ENCODE peak calls at places on chromosomes 16 and 17, in five cellular contexts. C is prostate gland, Q is HCT116, E is WTC11, U is IMR-90. H is an unnamed sample.

GRCh38 chr17:37060966-37061365 is 112.2 kb downstream of the AATF start:
- DNase-seq in C (no peak), Q (no peak), E (no peak), U (no peak), H (no peak)

GRCh38 chr17:12047977-12048376 is 27.3 kb downstream of the MAP2K4 start:
- DNase-seq in C (no peak), Q (no peak), E (no peak), U (no peak), H (no peak)

GRCh38 chr16:67150058-67150832 is 553 bp downstream of the B3GNT9 start:
- DNase-seq in C (no peak), Q (no peak), E (peak; percentile 86), U (peak; percentile 55), H (peak; percentile 74)

GRCh38 chr17:82324566-82325285 is 7.3 kb upstream of the CD7 start:
- DNase-seq in C (no peak), Q (no peak), E (no peak), U (no peak), H (no peak)

GRCh38 chr16:848510-849253 is 48.1 kb upstream of the GNG13 start:
- DNase-seq in C (no peak), Q (no peak), E (no peak), U (no peak), H (no peak)

GRCh38 chr16:25140459-25140858 is 28.9 kb downstream of the LCMT1 start:
- DNase-seq in C (no peak), Q (no peak), E (no peak), U (peak; percentile 14), H (no peak)

GRCh38 chr17:60641810-60642220 is 35.8 kb upstream of the BCAS3 start:
- DNase-seq in C (peak; percentile 43), Q (peak; percentile 78), E (peak; percentile 50), U (peak; percentile 85), H (peak; percentile 58)

GRCh38 chr16:1331712-1332617 is 1.5 kb upstream of the BAIAP3 start:
- DNase-seq in C (peak; percentile 58), Q (peak; percentile 33), E (peak; percentile 93), U (peak; percentile 30), H (peak; percentile 73)

GRCh38 chr17:13003454-13003851 is 14.4 kb downstream of the ELAC2 start:
- DNase-seq in C (no peak), Q (no peak), E (no peak), U (no peak), H (no peak)

GRCh38 chr16:88548131-88548874 is 21.9 kb upstream of the ZC3H18 start:
- DNase-seq in C (no peak), Q (no peak), E (no peak), U (no peak), H (no peak)

GRCh38 chr16:27110524-27110896 is 43.8 kb downstream of the C16orf82 start:
- DNase-seq in C (no peak), Q (no peak), E (no peak), U (no peak), H (no peak)

GRCh38 chr17:34633351-34633750 is 54.0 kb downstream of the TMEM132E start:
- DNase-seq in C (no peak), Q (no peak), E (peak; percentile 65), U (no peak), H (no peak)

GRCh38 chr17:80146121-80147034 is 550 bp downstream of the EIF4A3 start:
- DNase-seq in C (no peak), Q (no peak), E (no peak), U (peak; percentile 16), H (peak; percentile 39)

GRCh38 chr16:3920206-3920605 is 39.7 kb upstream of the CREBBP start:
- DNase-seq in C (no peak), Q (no peak), E (no peak), U (no peak), H (no peak)

GRCh38 chr17:34095101-34095500 is 160.0 kb upstream of the CCL2 start:
- DNase-seq in C (no peak), Q (no peak), E (no peak), U (no peak), H (no peak)

GRCh38 chr17:79057727-79058400 is 16.8 kb upstream of the ENGASE start:
- DNase-seq in C (no peak), Q (no peak), E (no peak), U (no peak), H (no peak)

GRCh38 chr16:57152096-57153093 is 33.4 kb downstream of the PSME3IP1 start:
- DNase-seq in C (no peak), Q (no peak), E (no peak), U (no peak), H (peak; percentile 25)

GRCh38 chr16:27811881-27812280 is 251.6 kb downstream of the GSG1L start:
- DNase-seq in C (no peak), Q (no peak), E (no peak), U (no peak), H (no peak)

GRCh38 chr16:76343761-76344160 is 66.6 kb downstream of the CNTNAP4 start:
- DNase-seq in C (no peak), Q (no peak), E (no peak), U (no peak), H (no peak)

GRCh38 chr16:89338863-89339262 is 121.4 kb downstream of the ZNF778 start:
- DNase-seq in C (no peak), Q (no peak), E (no peak), U (no peak), H (no peak)

GRCh38 chr17:17671369-17672119 is 9.7 kb upstream of the RAI1 start:
- DNase-seq in C (no peak), Q (no peak), E (no peak), U (no peak), H (no peak)

GRCh38 chr16:4372578-4373355 is 1.1 kb downstream of the VASN start:
- DNase-seq in C (no peak), Q (no peak), E (no peak), U (peak; percentile 79), H (no peak)

GRCh38 chr16:21301895-21302291 is 23.8 kb upstream of the CRYM start:
- DNase-seq in C (no peak), Q (no peak), E (no peak), U (peak; percentile 8), H (no peak)

GRCh38 chr16:9259914-9260608 is 168.6 kb downstream of the HAPSTR1 start:
- DNase-seq in C (peak; percentile 7), Q (no peak), E (no peak), U (no peak), H (no peak)

GRCh38 chr17:28228109-28228840 is 90.7 kb upstream of the TMEM97 start:
- DNase-seq in C (no peak), Q (no peak), E (no peak), U (no peak), H (no peak)

GRCh38 chr17:76014925-76015261 is 12.2 kb downstream of the EVPL start:
- DNase-seq in C (no peak), Q (no peak), E (no peak), U (no peak), H (no peak)

GRCh38 chr17:19303367-19303776 is 59.2 kb downstream of the B9D1 start:
- DNase-seq in C (no peak), Q (no peak), E (no peak), U (no peak), H (no peak)

GRCh38 chr17:647340-648197 is 67.1 kb downstream of the VPS53 start:
- DNase-seq in C (no peak), Q (no peak), E (no peak), U (no peak), H (no peak)

GRCh38 chr16:87297918-87298631 is 19.1 kb downstream of the C16orf95 start:
- DNase-seq in C (no peak), Q (no peak), E (peak; percentile 82), U (peak; percentile 10), H (peak; percentile 66)

GRCh38 chr17:82528484-82529265 is 9.1 kb downstream of the FOXK2 start:
- DNase-seq in C (peak; percentile 86), Q (peak; percentile 31), E (no peak), U (peak; percentile 24), H (peak; percentile 42)

GRCh38 chr17:4142107-4142900 is 526 bp downstream of the ZZEF1 start:
- DNase-seq in C (no peak), Q (no peak), E (peak; percentile 37), U (peak; percentile 17), H (peak; percentile 44)

GRCh38 chr17:33015716-33016346 is 24.2 kb downstream of the SPACA3 start:
- DNase-seq in C (no peak), Q (no peak), E (no peak), U (no peak), H (no peak)

GRCh38 chr16:71882505-71883192 is 1.3 kb downstream of the ZNF821 start:
- DNase-seq in C (peak; percentile 71), Q (peak; percentile 72), E (peak; percentile 71), U (peak; percentile 75), H (peak; percentile 90)

GRCh38 chr16:71885261-71885650 is 1.3 kb upstream of the ZNF821 start:
- DNase-seq in C (no peak), Q (no peak), E (no peak), U (no peak), H (no peak)

GRCh38 chr16:71883849-71884638 is at the start of gene ZNF821:
- DNase-seq in C (peak; percentile 79), Q (no peak), E (peak; percentile 93), U (peak; percentile 64), H (peak; percentile 78)

GRCh38 chr16:71880176-71880575 is 3.8 kb downstream of the ZNF821 start:
- DNase-seq in C (no peak), Q (no peak), E (no peak), U (no peak), H (no peak)

GRCh38 chr16:71883193-71883848 is 661 bp downstream of the ZNF821 start:
- DNase-seq in C (peak; percentile 29), Q (no peak), E (peak; percentile 67), U (peak; percentile 6), H (peak; percentile 78)
- TF ChIP-seq CTCF in C (no peak), Q (no peak), E (no peak), U (peak; percentile 34), H (peak; percentile 68)

DNA sequence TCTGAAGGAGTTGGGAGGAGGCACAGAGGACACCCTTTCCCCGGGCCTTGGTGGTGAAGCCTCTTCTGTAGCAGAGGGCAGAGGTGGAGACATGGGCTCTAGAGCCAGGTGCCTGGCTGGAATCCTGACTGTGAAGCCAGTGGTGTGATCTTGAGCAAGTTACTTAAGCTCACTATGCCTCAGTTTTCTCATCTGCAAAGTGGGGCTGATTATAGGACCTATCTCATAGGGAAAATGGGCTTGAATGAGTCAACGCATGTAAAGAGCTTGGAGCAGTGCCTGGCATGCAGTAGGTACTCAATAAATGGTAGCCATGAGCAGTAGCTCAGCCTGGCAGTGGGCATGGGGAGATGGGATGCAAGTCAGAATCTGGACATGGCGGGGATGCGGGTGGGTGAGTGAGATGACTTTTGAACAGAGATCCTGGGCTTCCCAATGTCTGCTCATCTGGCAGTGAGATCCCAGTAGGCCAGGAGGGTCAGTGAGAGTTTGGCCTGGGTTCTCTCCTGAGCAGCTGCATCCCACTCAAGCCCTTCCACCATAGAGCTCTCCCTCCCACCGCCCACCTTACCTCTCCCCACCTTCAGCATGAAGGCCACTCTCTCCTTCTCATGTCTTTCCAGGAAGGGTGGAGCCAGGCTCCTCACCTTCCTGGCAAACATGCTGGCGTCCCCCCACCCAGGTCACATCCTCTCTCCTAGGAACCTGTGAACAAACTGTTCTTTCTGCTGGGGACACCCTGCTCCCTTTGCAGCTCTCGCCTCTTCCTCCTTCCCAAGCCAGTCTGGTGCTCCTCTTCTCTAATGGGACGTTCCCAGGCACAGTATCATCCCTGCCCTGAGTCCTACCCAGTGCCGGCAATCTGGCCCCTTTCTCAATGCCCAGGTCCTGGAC is 13.1 kb upstream of the SP2 start:
- DNase-seq in C (no peak), Q (no peak), E (no peak), U (no peak), H (no peak)
- TF ChIP-seq CTCF in C (no peak), Q (no peak), E (no peak), U (no peak), H (no peak)

GRCh38 chr17:39045948-39046679 is 78.9 kb upstream of the FBXO47 start:
- DNase-seq in C (no peak), Q (no peak), E (peak; percentile 56), U (no peak), H (no peak)
- TF ChIP-seq CTCF in C (no peak), Q (no peak), E (no peak), U (no peak), H (no peak)

GRCh38 chr16:81585785-81586184 is 141.2 kb downstream of the CMIP start:
- DNase-seq in C (no peak), Q (peak; percentile 64), E (peak; percentile 50), U (no peak), H (no peak)
- TF ChIP-seq CTCF in C (no peak), Q (peak; percentile 76), E (no peak), U (peak; percentile 20), H (no peak)

H was measured in activated CD8-positive, alpha-beta T cell treated with anti-CD3 and anti-CD28 coated beads for 36 hours.